ENCODE peak calls at places on chromosomes 1 and 21, in eight cellular contexts. T, G, E, I, R, A, N and W are unnamed samples.

GRCh38 chr1:234272656-234273312 is 100.5 kb upstream of the COA6 start:
- DNase-seq in T (no peak), G (no peak), E (no peak), I (no peak), R (no peak), A (peak), N (no peak), W (no peak)

GRCh38 chr21:32520885-32521735 is 64.2 kb downstream of the TCP10L start:
- DNase-seq in T (peak), G (no peak), E (no peak), I (peak), R (peak), A (peak), N (no peak), W (peak)

GRCh38 chr1:92705456-92705855 is 79.5 kb downstream of the EVI5 start:
- DNase-seq in T (no peak), G (no peak), E (no peak), I (no peak), R (no peak), A (no peak), N (no peak), W (no peak)

GRCh38 chr1:50829010-50829958 is 130.8 kb downstream of the FAF1 start:
- DNase-seq in T (no peak), G (no peak), E (no peak), I (no peak), R (no peak), A (no peak), N (no peak), W (no peak)

GRCh38 chr1:199399996-199400714 is 627.4 kb upstream of the NR5A2 start:
- DNase-seq in T (no peak), G (no peak), E (no peak), I (no peak), R (no peak), A (no peak), N (no peak), W (no peak)

GRCh38 chr1:44602675-44603610 is 71.3 kb downstream of the TMEM53 start:
- DNase-seq in T (no peak), G (no peak), E (no peak), I (no peak), R (no peak), A (peak), N (no peak), W (no peak)

GRCh38 chr1:151837841-151838490 is 1.7 kb downstream of the C2CD4D start:
- DNase-seq in T (no peak), G (peak), E (no peak), I (peak), R (no peak), A (no peak), N (no peak), W (no peak)

GRCh38 chr1:53062731-53063591 is 948 bp downstream of the PODN start:
- DNase-seq in T (peak), G (no peak), E (no peak), I (no peak), R (no peak), A (no peak), N (no peak), W (peak)

GRCh38 chr1:229280037-229280828 is 9.3 kb downstream of the RAB4A start:
- DNase-seq in T (no peak), G (no peak), E (no peak), I (no peak), R (no peak), A (no peak), N (no peak), W (no peak)

GRCh38 chr1:154747380-154747779 is 122.7 kb downstream of the KCNN3 start:
- DNase-seq in T (no peak), G (no peak), E (no peak), I (no peak), R (no peak), A (no peak), N (no peak), W (no peak)

GRCh38 chr1:202304370-202304769 is 37.4 kb downstream of the UBE2T start:
- DNase-seq in T (no peak), G (no peak), E (no peak), I (no peak), R (no peak), A (no peak), N (no peak), W (peak)

GRCh38 chr1:246492611-246493245 is 14.4 kb downstream of the SMYD3 start:
- DNase-seq in T (no peak), G (no peak), E (no peak), I (peak), R (peak), A (peak), N (peak), W (peak)

GRCh38 chr1:59692591-59692990 is 122.2 kb upstream of the HOOK1 start:
- DNase-seq in T (no peak), G (no peak), E (no peak), I (no peak), R (peak), A (peak), N (no peak), W (peak)

GRCh38 chr1:29197590-29197924 is 15.9 kb upstream of the SRSF4 start:
- DNase-seq in T (no peak), G (no peak), E (peak), I (peak), R (peak), A (peak), N (peak), W (no peak)

GRCh38 chr1:33532250-33532649 is 59.8 kb downstream of the ZSCAN20 start:
- DNase-seq in T (no peak), G (no peak), E (no peak), I (no peak), R (no peak), A (no peak), N (no peak), W (no peak)

GRCh38 chr1:86703696-86704455 is 500 bp upstream of the SH3GLB1 start:
- DNase-seq in T (no peak), G (peak), E (peak), I (no peak), R (no peak), A (peak), N (no peak), W (no peak)

GRCh38 chr1:230321341-230321740 is 104.8 kb downstream of the PGBD5 start:
- DNase-seq in T (no peak), G (no peak), E (no peak), I (no peak), R (no peak), A (no peak), N (no peak), W (no peak)

GRCh38 chr1:53125623-53126360 is 16.6 kb downstream of the SLC1A7 start:
- DNase-seq in T (no peak), G (no peak), E (no peak), I (no peak), R (no peak), A (no peak), N (no peak), W (no peak)

GRCh38 chr1:118335372-118335771 is 150.3 kb upstream of the SPAG17 start:
- DNase-seq in T (no peak), G (no peak), E (no peak), I (no peak), R (no peak), A (peak), N (no peak), W (no peak)

GRCh38 chr1:30681782-30682181 is 41.6 kb downstream of the MATN1 start:
- DNase-seq in T (peak), G (no peak), E (no peak), I (no peak), R (no peak), A (peak), N (no peak), W (no peak)

GRCh38 chr1:32048440-32048839 is 24.3 kb upstream of the TMEM39B start:
- DNase-seq in T (no peak), G (no peak), E (no peak), I (no peak), R (no peak), A (no peak), N (no peak), W (no peak)

GRCh38 chr1:234478481-234479309 is at the start of gene TARBP1:
- DNase-seq in T (peak), G (peak), E (peak), I (peak), R (peak), A (peak), N (peak), W (peak)

GRCh38 chr1:59766463-59766862 is 48.3 kb upstream of the HOOK1 start:
- DNase-seq in T (no peak), G (no peak), E (no peak), I (no peak), R (no peak), A (no peak), N (no peak), W (no peak)

GRCh38 chr1:202121006-202121405 is 1.7 kb upstream of the GPR37L1 start:
- DNase-seq in T (no peak), G (no peak), E (no peak), I (no peak), R (no peak), A (no peak), N (no peak), W (no peak)

GRCh38 chr1:160981584-160982411 is 27.2 kb upstream of the ITLN2 start:
- DNase-seq in T (no peak), G (peak), E (no peak), I (no peak), R (peak), A (no peak), N (no peak), W (peak)

GRCh38 chr1:4083171-4084052 is 183.3 kb upstream of the C1orf174 start:
- DNase-seq in T (peak), G (no peak), E (no peak), I (no peak), R (no peak), A (no peak), N (no peak), W (no peak)

GRCh38 chr1:245869847-245870246 is 637.2 kb downstream of the SMYD3 start:
- DNase-seq in T (no peak), G (no peak), E (no peak), I (no peak), R (no peak), A (no peak), N (no peak), W (no peak)